ENCODE peak calls at places on chromosome 10, in eight cellular contexts. W is tibial artery; V is heart right ventricle; I is fibroblast of lung; O is CD8-positive, alpha-beta memory T cell; J is CD4-positive, alpha-beta memory T cell; H is neuronal stem cell; P is MM.1S. R is an unnamed sample.

GRCh38 chr10:113912582-113912981 is 58.1 kb downstream of the NHLRC2 start:
- DNase-seq in W (no peak), V (no peak), I (no peak), O (no peak), J (no peak), H (no peak), P (no peak), R (no peak)

GRCh38 chr10:25629333-25629732 is 304.7 kb upstream of the MYO3A start:
- DNase-seq in W (no peak), V (no peak), I (no peak), O (no peak), J (no peak), H (no peak), P (no peak), R (no peak)

GRCh38 chr10:84890701-84891100 is 562.3 kb downstream of the CCSER2 start:
- DNase-seq in W (no peak), V (no peak), I (no peak), O (no peak), J (no peak), H (no peak), P (no peak), R (no peak)

GRCh38 chr10:29804025-29804852 is 169.5 kb upstream of the SVIL start:
- DNase-seq in W (peak; percentile 76), V (no peak), I (peak; percentile 92), O (no peak), J (no peak), H (no peak), P (no peak), R (no peak)

GRCh38 chr10:131461093-131461492 is 149.6 kb upstream of the TCERG1L start:
- DNase-seq in W (no peak), V (no peak), I (no peak), O (no peak), J (no peak), H (no peak), P (no peak), R (no peak)

GRCh38 chr10:89699581-89700064 is 1.8 kb upstream of the KIF20B start:
- DNase-seq in W (no peak), V (no peak), I (no peak), O (no peak), J (no peak), H (no peak), P (no peak), R (no peak)

GRCh38 chr10:101050206-101051069 is 11.4 kb upstream of the KAZALD1 start:
- DNase-seq in W (no peak), V (peak; percentile 60), I (peak; percentile 30), O (peak; percentile 70), J (peak; percentile 72), H (peak; percentile 76), P (peak; percentile 74), R (peak; percentile 71)

GRCh38 chr10:73876157-73876556 is 1.8 kb upstream of the CAMK2G start:
- DNase-seq in W (no peak), V (no peak), I (no peak), O (no peak), J (no peak), H (no peak), P (no peak), R (no peak)

GRCh38 chr10:62462456-62462855 is 88.3 kb downstream of the ZNF365 start:
- DNase-seq in W (no peak), V (no peak), I (no peak), O (no peak), J (no peak), H (no peak), P (no peak), R (no peak)

GRCh38 chr10:14569274-14570060 is 205.2 kb downstream of the FAM107B start:
- DNase-seq in W (no peak), V (no peak), I (no peak), O (peak; percentile 45), J (peak; percentile 57), H (no peak), P (peak; percentile 73), R (no peak)

GRCh38 chr10:27328946-27329345 is 88.3 kb upstream of the ACBD5 start:
- DNase-seq in W (no peak), V (no peak), I (no peak), O (no peak), J (no peak), H (no peak), P (no peak), R (no peak)

GRCh38 chr10:97858001-97858439 is 8.4 kb downstream of the GOLGA7B start:
- DNase-seq in W (no peak), V (no peak), I (no peak), O (no peak), J (no peak), H (no peak), P (no peak), R (no peak)

GRCh38 chr10:133243593-133243992 is 5.9 kb downstream of the VENTX start:
- DNase-seq in W (no peak), V (no peak), I (no peak), O (no peak), J (no peak), H (no peak), P (no peak), R (no peak)

GRCh38 chr10:5976689-5977470 is 463 bp downstream of the IL15RA start:
- DNase-seq in W (no peak), V (peak; percentile 52), I (peak; percentile 65), O (peak; percentile 14), J (peak; percentile 16), H (no peak), P (peak; percentile 46), R (peak; percentile 64)

GRCh38 chr10:15642095-15642494 is 77.6 kb downstream of the ITGA8 start:
- DNase-seq in W (no peak), V (no peak), I (peak; percentile 23), O (no peak), J (no peak), H (no peak), P (no peak), R (no peak)

GRCh38 chr10:24468281-24468751 is 255.4 kb downstream of the ARHGAP21 start:
- DNase-seq in W (no peak), V (peak; percentile 22), I (peak; percentile 58), O (no peak), J (no peak), H (no peak), P (no peak), R (no peak)

GRCh38 chr10:6327906-6328707 is 125.4 kb downstream of the PFKFB3 start:
- DNase-seq in W (no peak), V (no peak), I (no peak), O (no peak), J (no peak), H (no peak), P (no peak), R (no peak)

GRCh38 chr10:26090762-26091161 is 125.8 kb upstream of the GAD2 start:
- DNase-seq in W (no peak), V (no peak), I (no peak), O (no peak), J (no peak), H (no peak), P (no peak), R (no peak)

GRCh38 chr10:22573820-22574569 is 140.4 kb downstream of the PIP4K2A start:
- DNase-seq in W (no peak), V (no peak), I (no peak), O (peak; percentile 40), J (peak; percentile 20), H (no peak), P (peak; percentile 24), R (no peak)

GRCh38 chr10:66307826-66308225 is 618.0 kb upstream of the LRRTM3 start:
- DNase-seq in W (no peak), V (no peak), I (no peak), O (no peak), J (no peak), H (no peak), P (no peak), R (no peak)

GRCh38 chr10:60139798-60140566 is 233.6 kb upstream of the CCDC6 start:
- DNase-seq in W (no peak), V (no peak), I (peak; percentile 84), O (no peak), J (no peak), H (peak; percentile 33), P (no peak), R (no peak)

GRCh38 chr10:117501460-117502035 is 41.0 kb upstream of the EMX2 start:
- DNase-seq in W (no peak), V (no peak), I (no peak), O (no peak), J (no peak), H (no peak), P (no peak), R (no peak)

GRCh38 chr10:73000973-73001372 is 46.4 kb upstream of the PLA2G12B start:
- DNase-seq in W (no peak), V (no peak), I (no peak), O (no peak), J (no peak), H (no peak), P (no peak), R (no peak)

GRCh38 chr10:72509206-72509799 is 116.6 kb downstream of the MICU1 start:
- DNase-seq in W (no peak), V (no peak), I (peak; percentile 13), O (no peak), J (no peak), H (no peak), P (no peak), R (no peak)

GRCh38 chr10:54559498-54559897 is 241.5 kb downstream of the PCDH15 start:
- DNase-seq in W (no peak), V (no peak), I (peak; percentile 89), O (no peak), J (no peak), H (no peak), P (no peak), R (no peak)

GRCh38 chr10:10796774-10797415 is 220.8 kb upstream of the CELF2 start:
- DNase-seq in W (no peak), V (no peak), I (peak; percentile 56), O (no peak), J (no peak), H (no peak), P (no peak), R (no peak)
- H3K4me1 ChIP-seq in W (peaks cover 75% of the 10 kb centered on the region), V (peaks cover 31% of the 10 kb centered on the region), I (peaks cover 21% of the 10 kb centered on the region), O (no peaks in the 10 kb centered on the region), J (no peaks in the 10 kb centered on the region), H (peaks cover 7% of the 10 kb centered on the region), P (no peaks in the 10 kb centered on the region), R (no peaks in the 10 kb centered on the region)

GRCh38 chr10:123249894-123250293 is 95.7 kb downstream of the BUB3 start:
- DNase-seq in W (no peak), V (no peak), I (no peak), O (no peak), J (no peak), H (no peak), P (no peak), R (no peak)
- H3K4me1 ChIP-seq in W (no peaks in the 10 kb centered on the region), V (no peaks in the 10 kb centered on the region), I (no peaks in the 10 kb centered on the region), O (no peaks in the 10 kb centered on the region), J (no peaks in the 10 kb centered on the region), H (peaks cover 6% of the 10 kb centered on the region), P (no peaks in the 10 kb centered on the region), R (no peaks in the 10 kb centered on the region)

GRCh38 chr10:78772486-78772885 is 296.3 kb upstream of the ZMIZ1 start:
- DNase-seq in W (no peak), V (no peak), I (no peak), O (no peak), J (no peak), H (no peak), P (no peak), R (no peak)
- H3K4me1 ChIP-seq in W (peaks cover 65% of the 10 kb centered on the region), V (peaks cover 24% of the 10 kb centered on the region), I (peaks cover 4% of the 10 kb centered on the region), O (no peaks in the 10 kb centered on the region), J (no peaks in the 10 kb centered on the region), H (peaks cover 18% of the 10 kb centered on the region), P (no peaks in the 10 kb centered on the region), R (no peaks in the 10 kb centered on the region)

GRCh38 chr10:2948127-2948854 is 119.1 kb upstream of the PFKP start:
- DNase-seq in W (no peak), V (no peak), I (no peak), O (no peak), J (no peak), H (no peak), P (no peak), R (no peak)
- H3K4me1 ChIP-seq in W (no peaks in the 10 kb centered on the region), V (no peaks in the 10 kb centered on the region), I (no peaks in the 10 kb centered on the region), O (no peaks in the 10 kb centered on the region), J (peaks cover 18% of the 10 kb centered on the region), H (peaks cover 1% of the 10 kb centered on the region), P (no peaks in the 10 kb centered on the region), R (no peaks in the 10 kb centered on the region)

GRCh38 chr10:127921075-127921750 is 14.3 kb downstream of the PTPRE start:
- DNase-seq in W (no peak), V (no peak), I (no peak), O (no peak), J (no peak), H (no peak), P (no peak), R (no peak)
- H3K4me1 ChIP-seq in W (peaks cover 48% of the 10 kb centered on the region), V (peaks cover 69% of the 10 kb centered on the region), I (peaks cover 2% of the 10 kb centered on the region), O (no peaks in the 10 kb centered on the region), J (no peaks in the 10 kb centered on the region), H (peaks cover 6% of the 10 kb centered on the region), P (no peaks in the 10 kb centered on the region), R (no peaks in the 10 kb centered on the region)

R was measured in CD8-positive, alpha-beta T cell.